ENCODE peak calls at places on chromosome 6, in six cellular contexts. R, X, D, O, W and K are unnamed samples.

GRCh38 chr6:54893818-54894217 is 47.2 kb downstream of the FAM83B start:
- DNase-seq in R (no peak), X (no peak), D (no peak), O (no peak), W (no peak), K (no peak)

GRCh38 chr6:142013286-142013685 is 119.4 kb upstream of the GJE1 start:
- DNase-seq in R (peak; percentile 62), X (no peak), D (peak; percentile 94), O (no peak), W (peak; percentile 59), K (no peak)

GRCh38 chr6:63352587-63353281 is 33.0 kb upstream of the LGSN start:
- DNase-seq in R (peak; percentile 57), X (peak; percentile 43), D (peak; percentile 23), O (no peak), W (peak; percentile 44), K (no peak)

GRCh38 chr6:47680056-47680455 is 18.3 kb upstream of the ADGRF4 start:
- DNase-seq in R (no peak), X (no peak), D (no peak), O (no peak), W (no peak), K (no peak)

GRCh38 chr6:82085701-82086100 is 161.8 kb downstream of the IBTK start:
- DNase-seq in R (peak; percentile 21), X (no peak), D (no peak), O (no peak), W (no peak), K (no peak)

GRCh38 chr6:12355354-12355753 is 65.2 kb downstream of the EDN1 start:
- DNase-seq in R (no peak), X (no peak), D (no peak), O (no peak), W (no peak), K (no peak)

GRCh38 chr6:135974416-135974815 is 122.9 kb downstream of the PDE7B start:
- DNase-seq in R (no peak), X (no peak), D (no peak), O (no peak), W (no peak), K (no peak)

GRCh38 chr6:55379486-55379885 is 52.2 kb downstream of the GFRAL start:
- DNase-seq in R (no peak), X (no peak), D (peak; percentile 3), O (no peak), W (no peak), K (no peak)

GRCh38 chr6:84766796-84767590 is 2.6 kb upstream of the TBX18 start:
- DNase-seq in R (no peak), X (no peak), D (no peak), O (no peak), W (no peak), K (no peak)

GRCh38 chr6:111503194-111503593 is 20.2 kb upstream of the REV3L start:
- DNase-seq in R (no peak), X (no peak), D (peak; percentile 65), O (no peak), W (peak; percentile 32), K (no peak)

GRCh38 chr6:34424200-34425131 is 1.4 kb downstream of the RPS10 start:
- DNase-seq in R (no peak), X (no peak), D (no peak), O (no peak), W (no peak), K (no peak)

GRCh38 chr6:139895205-139895793 is 520.9 kb upstream of the CITED2 start:
- DNase-seq in R (no peak), X (no peak), D (no peak), O (no peak), W (no peak), K (no peak)
- TF ChIP-seq CTCF in R (no peak), X (no peak), D (no peak), O (no peak), W (no peak), K (no peak)

DNA sequence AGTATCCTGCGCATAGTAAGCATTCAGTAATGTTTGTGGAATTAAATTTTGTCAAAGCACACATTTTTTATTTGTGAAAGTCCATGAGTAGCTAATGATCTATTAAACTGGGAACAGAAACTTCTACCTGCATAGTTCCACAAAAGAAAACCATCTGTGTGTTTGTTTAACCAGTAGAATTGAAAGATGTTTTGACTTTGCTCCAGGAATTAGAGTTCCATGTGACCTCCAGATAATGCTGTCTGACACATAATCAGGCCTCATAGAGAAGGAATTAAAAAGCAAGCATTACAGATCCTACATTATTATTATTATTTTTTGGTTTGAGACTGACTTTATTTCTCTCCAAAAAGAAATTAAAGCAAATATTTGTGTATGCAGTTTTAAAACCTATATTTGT is 126.5 kb downstream of the PACRG start:
- DNase-seq in R (no peak), X (no peak), D (peak; percentile 14), O (no peak), W (no peak), K (no peak)
- H3K27ac ChIP-seq in R (no peak overlapping the region), X (no peak overlapping the region), D (no peak overlapping the region), O (no peak overlapping the region), W (no peak overlapping the region), K (no peak overlapping the region)

DNA sequence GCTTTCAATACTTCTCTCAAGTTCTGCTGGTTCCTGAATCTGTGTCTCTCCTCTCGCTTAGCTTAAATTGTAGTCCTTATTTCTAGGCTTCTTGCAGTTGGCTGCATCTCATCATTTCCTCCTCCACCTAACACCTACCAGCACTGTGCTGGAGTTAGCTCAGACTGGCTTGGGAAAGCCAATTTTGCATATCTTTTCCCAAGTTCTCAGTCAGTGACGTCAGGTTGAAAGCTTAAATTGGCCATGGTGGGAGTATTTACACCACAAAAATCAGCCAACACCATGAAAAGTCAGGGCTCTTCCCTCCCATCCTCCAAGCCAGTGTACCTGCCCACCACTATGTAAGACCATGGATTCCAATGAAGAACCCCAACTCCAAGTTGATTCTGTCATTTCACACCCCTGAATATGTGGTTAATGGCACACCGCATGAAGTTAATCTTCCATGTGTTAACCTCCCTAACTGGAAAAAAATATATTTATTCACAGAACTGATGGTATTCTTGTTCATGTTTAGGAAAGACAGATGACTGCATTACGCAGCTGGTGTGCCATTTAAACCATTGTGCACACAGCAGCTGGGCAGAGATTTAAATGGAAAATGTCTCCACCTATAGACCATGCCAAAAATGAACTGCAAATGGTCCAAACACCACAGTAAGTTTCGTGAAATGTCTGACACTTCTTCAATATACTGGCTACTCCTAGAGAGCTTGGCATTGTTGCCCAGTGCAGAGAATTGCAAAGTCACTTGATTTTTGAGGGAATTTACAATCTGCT is 274.1 kb upstream of the MAP3K7 start:
- DNase-seq in R (peak; percentile 6), X (no peak), D (no peak), O (no peak), W (no peak), K (no peak)
- TF ChIP-seq CTCF in R (no peak), X (no peak), D (no peak), O (no peak), W (no peak), K (no peak)

DNA sequence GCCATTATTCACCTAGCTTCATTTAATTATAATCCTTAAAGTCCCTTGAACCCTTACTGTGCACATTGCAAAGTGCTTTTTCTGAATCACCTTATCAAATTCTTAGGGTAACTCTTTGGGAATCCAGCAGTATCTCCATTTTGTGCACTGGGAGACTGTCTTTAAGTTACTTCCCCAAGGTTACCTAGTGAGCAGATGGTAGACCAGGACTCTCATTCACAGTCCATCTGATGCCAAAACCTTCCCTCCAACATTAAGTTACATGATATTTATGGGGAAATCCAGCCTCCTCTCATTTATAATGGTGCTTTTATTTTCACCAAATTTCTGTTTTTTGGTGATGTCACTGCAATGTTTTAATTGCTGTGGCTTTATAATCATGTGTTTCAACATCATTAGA is 75.7 kb downstream of the NCOA7 start:
- DNase-seq in R (no peak), X (no peak), D (no peak), O (no peak), W (no peak), K (no peak)
- H3K27ac ChIP-seq in R (no peak overlapping the region), X (no peak overlapping the region), D (no peak overlapping the region), O (no peak overlapping the region), W (no peak overlapping the region), K (no peak overlapping the region)

DNA sequence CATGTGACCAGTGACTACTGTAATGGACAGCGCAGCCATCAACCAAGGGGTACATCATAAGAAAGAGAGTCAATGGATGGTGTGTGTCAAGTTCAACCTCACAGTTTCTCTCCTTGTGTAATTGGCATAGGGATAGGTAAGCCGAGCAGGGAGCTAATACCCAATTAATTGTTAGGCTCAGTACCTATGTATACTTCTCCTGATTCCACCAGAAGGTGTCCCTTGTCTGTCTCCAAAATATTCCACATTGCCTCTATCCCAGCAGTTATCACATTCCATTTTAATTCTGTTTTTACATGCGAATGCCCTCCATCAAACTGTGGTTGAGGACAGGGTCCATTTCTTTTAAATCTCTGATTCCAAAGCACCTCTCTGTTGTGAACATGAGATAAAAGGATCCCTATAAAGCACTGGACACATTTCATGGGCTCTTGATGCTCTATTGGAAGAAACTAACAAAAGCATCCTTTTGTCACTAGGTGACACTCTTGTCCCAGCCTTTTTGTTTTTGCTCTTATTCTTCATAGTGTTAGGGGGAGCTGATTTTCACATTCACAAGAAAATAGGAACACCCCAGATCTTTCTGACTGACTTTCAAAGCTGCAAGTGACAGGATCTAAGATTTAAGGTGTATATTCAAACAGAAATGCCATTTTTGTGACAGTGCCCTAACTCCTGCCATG is 38.9 kb downstream of the FBXO9 start:
- DNase-seq in R (peak; percentile 22), X (no peak), D (no peak), O (no peak), W (no peak), K (no peak)
- TF ChIP-seq CTCF in R (peak; percentile 36), X (no peak), D (no peak), O (peak; percentile 8), W (no peak), K (no peak)

GRCh38 chr6:36780517-36781210 is 58.6 kb downstream of the CPNE5 start:
- DNase-seq in R (no peak), X (peak; percentile 40), D (no peak), O (no peak), W (no peak), K (no peak)

GRCh38 chr6:36779227-36779626 is 60.0 kb downstream of the CPNE5 start:
- DNase-seq in R (no peak), X (no peak), D (no peak), O (no peak), W (no peak), K (no peak)

GRCh38 chr6:36783603-36784378 is 55.5 kb downstream of the CPNE5 start:
- DNase-seq in R (no peak), X (no peak), D (no peak), O (no peak), W (no peak), K (no peak)

GRCh38 chr6:36784379-36784636 is 54.9 kb downstream of the CPNE5 start:
- DNase-seq in R (no peak), X (no peak), D (no peak), O (no peak), W (no peak), K (no peak)

DNA sequence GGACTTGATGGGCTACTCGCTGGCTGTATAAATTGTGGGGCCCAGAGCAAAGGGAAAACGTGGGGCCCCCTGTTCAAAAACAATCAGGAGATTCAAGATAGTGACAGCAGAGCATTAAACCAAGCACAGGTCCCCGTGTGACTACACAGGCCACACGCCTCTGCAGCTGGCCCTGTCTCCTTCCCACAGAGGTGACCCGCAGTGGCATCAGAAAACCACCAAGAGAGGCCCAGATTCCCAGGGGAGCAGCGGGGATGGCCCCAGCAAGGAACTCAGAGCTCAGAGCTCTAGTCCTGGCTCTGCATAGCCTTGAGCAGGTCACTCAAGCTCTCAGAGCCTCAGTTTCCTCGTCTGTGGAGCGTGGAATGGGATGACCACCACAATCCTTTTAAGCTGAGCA is 57.6 kb downstream of the CPNE5 start:
- DNase-seq in R (no peak), X (no peak), D (no peak), O (no peak), W (no peak), K (no peak)
- H3K27ac ChIP-seq in R (no peak overlapping the region), X (no peak overlapping the region), D (no peak overlapping the region), O (no peak overlapping the region), W (no peak overlapping the region), K (no peak overlapping the region)